ENCODE peak calls at places on chromosomes 12 and 14, in six cellular contexts. T is SK-N-SH, Y is neural progenitor cell, S is GM23248, M is HCT116, C is hepatocyte. E is an unnamed sample.

GRCh38 chr12:31591308-31591901 is 469 bp upstream of the DENND5B start:
- DNase-seq in T (peak; percentile 73), Y (peak; percentile 36), S (peak; percentile 43), M (no peak), C (peak; percentile 57), E (peak; percentile 59)

GRCh38 chr12:94148841-94149780 is 734 bp downstream of the PLXNC1 start:
- DNase-seq in T (peak; percentile 81), Y (peak; percentile 78), S (peak; percentile 57), M (no peak), C (peak; percentile 79), E (peak; percentile 69)

GRCh38 chr14:59585891-59586554 is 9.4 kb upstream of the CCDC175 start:
- DNase-seq in T (no peak), Y (no peak), S (no peak), M (no peak), C (no peak), E (no peak)

GRCh38 chr12:8890313-8891084 is 23.8 kb upstream of the PHC1 start:
- DNase-seq in T (peak; percentile 76), Y (peak; percentile 71), S (peak; percentile 60), M (no peak), C (peak; percentile 74), E (peak; percentile 64)

GRCh38 chr14:77880056-77880455 is 80.1 kb downstream of the ADCK1 start:
- DNase-seq in T (no peak), Y (no peak), S (no peak), M (no peak), C (no peak), E (no peak)

GRCh38 chr12:130433411-130433810 is 95.7 kb downstream of the PIWIL1 start:
- DNase-seq in T (no peak), Y (no peak), S (no peak), M (no peak), C (no peak), E (no peak)

GRCh38 chr14:98304574-98304973 is 967.4 kb downstream of the BCL11B start:
- DNase-seq in T (no peak), Y (no peak), S (no peak), M (no peak), C (no peak), E (no peak)

GRCh38 chr12:3326850-3327780 is 163.9 kb upstream of the PRMT8 start:
- DNase-seq in T (no peak), Y (no peak), S (no peak), M (no peak), C (no peak), E (no peak)

GRCh38 chr12:116459921-116460666 is 99.1 kb upstream of the MAP1LC3B2 start:
- DNase-seq in T (no peak), Y (no peak), S (peak; percentile 49), M (no peak), C (peak; percentile 32), E (no peak)

GRCh38 chr14:51210594-51210993 is 29.5 kb upstream of the TMX1 start:
- DNase-seq in T (no peak), Y (peak; percentile 13), S (no peak), M (no peak), C (no peak), E (no peak)

GRCh38 chr12:74780458-74781241 is 243.0 kb downstream of the ATXN7L3B start:
- DNase-seq in T (no peak), Y (no peak), S (peak; percentile 34), M (no peak), C (no peak), E (no peak)

GRCh38 chr12:48824112-48824511 is 5.8 kb downstream of the CACNB3 start:
- DNase-seq in T (no peak), Y (no peak), S (no peak), M (no peak), C (no peak), E (peak; percentile 36)

GRCh38 chr12:132282950-132283771 is 46.2 kb downstream of the GALNT9 start:
- DNase-seq in T (no peak), Y (no peak), S (no peak), M (no peak), C (no peak), E (peak; percentile 7)

GRCh38 chr12:102562836-102563425 is 82.6 kb upstream of the IGF1 start:
- DNase-seq in T (no peak), Y (no peak), S (no peak), M (no peak), C (no peak), E (no peak)

GRCh38 chr12:91009319-91009950 is 4.7 kb upstream of the EPYC start:
- DNase-seq in T (no peak), Y (no peak), S (no peak), M (no peak), C (no peak), E (no peak)

GRCh38 chr14:61188196-61188595 is 92.9 kb downstream of the TMEM30B start:
- DNase-seq in T (no peak), Y (peak; percentile 21), S (peak; percentile 73), M (no peak), C (no peak), E (no peak)

GRCh38 chr12:120472521-120472920 is 3.0 kb upstream of the SRSF9 start:
- DNase-seq in T (no peak), Y (no peak), S (peak; percentile 64), M (no peak), C (no peak), E (no peak)

GRCh38 chr14:47438650-47439140 is 236.7 kb downstream of the MDGA2 start:
- DNase-seq in T (no peak), Y (no peak), S (no peak), M (no peak), C (no peak), E (no peak)

GRCh38 chr14:103023881-103024473 is 33.4 kb downstream of the CDC42BPB start:
- DNase-seq in T (peak; percentile 61), Y (no peak), S (peak; percentile 88), M (no peak), C (no peak), E (no peak)

GRCh38 chr12:67339530-67339929 is 70.4 kb downstream of the CAND1 start:
- DNase-seq in T (no peak), Y (no peak), S (no peak), M (no peak), C (no peak), E (no peak)

GRCh38 chr12:9096563-9097176 is 19.0 kb downstream of the A2M start:
- DNase-seq in T (no peak), Y (no peak), S (no peak), M (no peak), C (no peak), E (no peak)

GRCh38 chr12:90682398-90682797 is 272.6 kb downstream of the CCER1 start:
- DNase-seq in T (no peak), Y (no peak), S (peak; percentile 81), M (no peak), C (no peak), E (no peak)

GRCh38 chr12:109952160-109952858 is 43.9 kb downstream of the GIT2 start:
- DNase-seq in T (no peak), Y (no peak), S (no peak), M (no peak), C (no peak), E (no peak)

GRCh38 chr12:51441583-51441982 is 17.0 kb downstream of the SLC4A8 start:
- DNase-seq in T (no peak), Y (no peak), S (peak; percentile 89), M (no peak), C (peak; percentile 10), E (no peak)

GRCh38 chr12:52246720-52247621 is 13.9 kb downstream of the KRT7 start:
- DNase-seq in T (no peak), Y (no peak), S (no peak), M (peak; percentile 50), C (peak; percentile 64), E (no peak)

GRCh38 chr12:54959291-54960018 is 25.1 kb downstream of the TESPA1 start:
- DNase-seq in T (no peak), Y (no peak), S (no peak), M (no peak), C (no peak), E (no peak)

GRCh38 chr12:53423597-53423996 is at the start of gene AMHR2:
- DNase-seq in T (no peak), Y (peak; percentile 8), S (no peak), M (no peak), C (no peak), E (no peak)

GRCh38 chr12:23421556-23421955 is 527.9 kb downstream of the SOX5 start:
- DNase-seq in T (no peak), Y (no peak), S (no peak), M (no peak), C (no peak), E (no peak)

GRCh38 chr14:65287264-65288131 is 125.0 kb upstream of the FUT8 start:
- DNase-seq in T (no peak), Y (no peak), S (no peak), M (no peak), C (no peak), E (peak; percentile 91)
- H3K4me3 ChIP-seq in T (no peak overlapping the region), Y (no peak overlapping the region), S (no peak overlapping the region), M (no peak overlapping the region), C (no peak overlapping the region), E (peak overlapping the region; percentile 45)

GRCh38 chr12:20421338-20421890 is 53.1 kb downstream of the PDE3A start:
- DNase-seq in T (no peak), Y (no peak), S (no peak), M (no peak), C (peak; percentile 26), E (no peak)
- TF ChIP-seq EZH2phosphoT487 in T (no peak), Y (no peak), S (no peak), M (no peak), C (no peak), E (no peak)

GRCh38 chr14:74488788-74489397 is 4.2 kb downstream of the NPC2 start:
- DNase-seq in T (no peak), Y (no peak), S (peak; percentile 47), M (peak; percentile 60), C (no peak), E (peak; percentile 47)
- H3K79me2 ChIP-seq in T (peaks cover 44% of the 10 kb centered on the region), Y (peaks cover 56% of the 10 kb centered on the region), S (peaks cover 7% of the 10 kb centered on the region), M (no peaks in the 10 kb centered on the region), C (peaks cover 55% of the 10 kb centered on the region), E (no peaks in the 10 kb centered on the region)

GRCh38 chr14:73743431-73743931 is 29.3 kb upstream of the PNMA1 start:
- DNase-seq in T (no peak), Y (no peak), S (no peak), M (no peak), C (peak; percentile 14), E (peak; percentile 68)

GRCh38 chr14:73745571-73746539 is 31.7 kb upstream of the PNMA1 start:
- DNase-seq in T (peak; percentile 40), Y (no peak), S (no peak), M (no peak), C (peak; percentile 13), E (no peak)

GRCh38 chr14:73744874-73745529 is 30.8 kb upstream of the PNMA1 start:
- DNase-seq in T (no peak), Y (no peak), S (no peak), M (peak; percentile 57), C (peak; percentile 48), E (peak; percentile 15)

GRCh38 chr14:73742520-73743238 is 28.5 kb upstream of the PNMA1 start:
- DNase-seq in T (no peak), Y (no peak), S (no peak), M (no peak), C (no peak), E (no peak)

DNA sequence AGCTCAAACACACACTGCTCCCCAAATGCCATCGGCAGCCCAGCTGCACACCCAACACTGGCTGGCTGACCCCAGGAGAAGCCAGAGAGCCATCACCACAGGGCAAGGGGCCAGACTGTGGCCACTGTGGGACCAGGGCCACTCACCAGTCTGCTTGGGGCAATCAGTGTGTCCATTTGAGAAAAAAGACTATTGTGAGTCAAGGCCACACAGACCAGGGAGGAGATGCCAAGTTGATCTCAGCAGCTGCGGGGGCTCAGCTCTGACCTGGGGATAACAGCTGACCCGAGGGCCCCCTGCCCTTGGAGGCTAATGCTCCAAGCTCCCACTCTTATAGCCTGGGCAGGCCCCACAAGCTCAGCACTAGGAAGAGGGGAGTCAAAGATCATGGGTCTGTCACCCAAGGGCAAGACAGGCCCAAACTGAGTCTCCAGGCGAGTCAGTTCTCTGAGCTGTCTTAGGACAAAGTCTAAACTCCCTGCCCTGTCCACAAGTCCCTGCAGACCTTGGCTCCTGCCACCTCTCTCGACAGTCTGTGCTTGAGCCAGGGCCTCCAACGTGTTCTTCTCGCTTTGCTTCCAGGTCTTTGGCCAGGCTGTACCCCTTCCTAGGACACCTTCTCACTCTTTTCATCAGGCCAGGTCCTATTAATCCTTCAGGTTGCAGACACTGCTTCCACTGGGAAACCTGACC is 30.1 kb upstream of the PNMA1 start:
- DNase-seq in T (no peak), Y (no peak), S (no peak), M (no peak), C (peak; percentile 40), E (no peak)
- H3K4me3 ChIP-seq in T (no peak overlapping the region), Y (no peak overlapping the region), S (no peak overlapping the region), M (peak overlapping the region; percentile 6), C (no peak overlapping the region), E (peak overlapping the region; percentile 58)